ENCODE peak calls at places on chromosome 4, in four cellular contexts. One of them, this sample, is unnamed.

GRCh38 chr4:16226816-16227461 is 668 bp upstream of the TAPT1 start:
- DNase-seq in fibroblast of the aortic adventitia: no peak
- DNase-seq in PC-3: peak
- DNase-seq in heart left ventricle: peak
- DNase-seq in this sample: peak

GRCh38 chr4:57094482-57095223 is 15.5 kb downstream of the IGFBP7 start:
- DNase-seq in fibroblast of the aortic adventitia: peak
- DNase-seq in PC-3: peak
- DNase-seq in heart left ventricle: no peak
- DNase-seq in this sample: no peak

GRCh38 chr4:155522201-155522600 is 144.4 kb upstream of the GUCY1A1 start:
- DNase-seq in fibroblast of the aortic adventitia: no peak
- DNase-seq in PC-3: no peak
- DNase-seq in heart left ventricle: no peak
- DNase-seq in this sample: no peak

GRCh38 chr4:120049732-120050494 is 16.7 kb downstream of the MAD2L1 start:
- DNase-seq in fibroblast of the aortic adventitia: peak
- DNase-seq in PC-3: peak
- DNase-seq in heart left ventricle: peak
- DNase-seq in this sample: peak

GRCh38 chr4:109826719-109827118 is 1.1 kb upstream of the RRH start:
- DNase-seq in fibroblast of the aortic adventitia: peak
- DNase-seq in PC-3: peak
- DNase-seq in heart left ventricle: no peak
- DNase-seq in this sample: no peak

GRCh38 chr4:84530449-84530848 is 31.4 kb upstream of the NKX6-1 start:
- DNase-seq in fibroblast of the aortic adventitia: peak
- DNase-seq in PC-3: no peak
- DNase-seq in heart left ventricle: no peak
- DNase-seq in this sample: no peak

GRCh38 chr4:52376107-52376704 is 282.9 kb downstream of the USP46 start:
- DNase-seq in fibroblast of the aortic adventitia: peak
- DNase-seq in PC-3: peak
- DNase-seq in heart left ventricle: no peak
- DNase-seq in this sample: no peak

GRCh38 chr4:118917582-118917981 is 28.9 kb downstream of the SYNPO2 start:
- DNase-seq in fibroblast of the aortic adventitia: peak
- DNase-seq in PC-3: peak
- DNase-seq in heart left ventricle: no peak
- DNase-seq in this sample: no peak

GRCh38 chr4:148883891-148884290 is 441.7 kb upstream of the NR3C2 start:
- DNase-seq in fibroblast of the aortic adventitia: no peak
- DNase-seq in PC-3: no peak
- DNase-seq in heart left ventricle: no peak
- DNase-seq in this sample: no peak

GRCh38 chr4:148883435-148883834 is 441.2 kb upstream of the NR3C2 start:
- DNase-seq in fibroblast of the aortic adventitia: no peak
- DNase-seq in PC-3: no peak
- DNase-seq in heart left ventricle: no peak
- DNase-seq in this sample: no peak

GRCh38 chr4:148881860-148882643 is 439.8 kb upstream of the NR3C2 start:
- DNase-seq in fibroblast of the aortic adventitia: no peak
- DNase-seq in PC-3: no peak
- DNase-seq in heart left ventricle: no peak
- DNase-seq in this sample: no peak
- H3K4me3 ChIP-seq in fibroblast of the aortic adventitia: no peak
- H3K4me3 ChIP-seq in PC-3: no peak
- H3K4me3 ChIP-seq in heart left ventricle: no peak
- H3K4me3 ChIP-seq in this sample: no peak

GRCh38 chr4:168853770-168854169 is 156.3 kb downstream of the CBR4 start:
- DNase-seq in fibroblast of the aortic adventitia: no peak
- DNase-seq in PC-3: no peak
- DNase-seq in heart left ventricle: no peak
- DNase-seq in this sample: no peak
- TF ChIP-seq CTCF in fibroblast of the aortic adventitia: no peak
- TF ChIP-seq CTCF in PC-3: no peak
- TF ChIP-seq CTCF in heart left ventricle: no peak
- TF ChIP-seq CTCF in this sample: no peak

DNA sequence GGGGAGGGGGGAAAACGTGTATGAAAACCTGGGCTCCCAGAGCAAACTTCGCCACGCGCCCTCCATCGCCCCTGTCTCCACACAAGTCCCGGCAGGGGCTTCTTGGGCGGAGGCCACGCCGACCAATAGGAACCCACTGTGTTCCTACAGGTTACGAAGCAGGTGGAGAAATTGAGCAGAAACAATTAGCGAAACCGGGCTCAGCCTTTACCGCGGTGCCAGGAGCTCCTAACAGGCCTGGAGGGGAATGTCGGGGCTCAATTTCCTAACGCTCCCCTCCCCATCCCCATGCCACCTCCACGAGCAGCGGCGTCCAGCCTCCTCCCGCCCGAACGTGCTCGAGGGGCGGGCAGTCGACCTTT is 582 bp upstream of the KIT start:
- DNase-seq in fibroblast of the aortic adventitia: no peak
- DNase-seq in PC-3: no peak
- DNase-seq in heart left ventricle: no peak
- DNase-seq in this sample: no peak
- H3K4me3 ChIP-seq in fibroblast of the aortic adventitia: no peak
- H3K4me3 ChIP-seq in PC-3: no peak
- H3K4me3 ChIP-seq in heart left ventricle: peak
- H3K4me3 ChIP-seq in this sample: peak

GRCh38 chr4:3011456-3012220 is 48.3 kb downstream of the GRK4 start:
- DNase-seq in fibroblast of the aortic adventitia: no peak
- DNase-seq in PC-3: no peak
- DNase-seq in heart left ventricle: no peak
- DNase-seq in this sample: no peak

GRCh38 chr4:3010577-3010976 is 47.2 kb downstream of the GRK4 start:
- DNase-seq in fibroblast of the aortic adventitia: no peak
- DNase-seq in PC-3: peak
- DNase-seq in heart left ventricle: no peak
- DNase-seq in this sample: no peak

GRCh38 chr4:3007724-3008123 is 44.4 kb downstream of the GRK4 start:
- DNase-seq in fibroblast of the aortic adventitia: no peak
- DNase-seq in PC-3: no peak
- DNase-seq in heart left ventricle: no peak
- DNase-seq in this sample: no peak

GRCh38 chr4:3010998-3011397 is 47.6 kb downstream of the GRK4 start:
- DNase-seq in fibroblast of the aortic adventitia: peak
- DNase-seq in PC-3: peak
- DNase-seq in heart left ventricle: no peak
- DNase-seq in this sample: no peak

DNA sequence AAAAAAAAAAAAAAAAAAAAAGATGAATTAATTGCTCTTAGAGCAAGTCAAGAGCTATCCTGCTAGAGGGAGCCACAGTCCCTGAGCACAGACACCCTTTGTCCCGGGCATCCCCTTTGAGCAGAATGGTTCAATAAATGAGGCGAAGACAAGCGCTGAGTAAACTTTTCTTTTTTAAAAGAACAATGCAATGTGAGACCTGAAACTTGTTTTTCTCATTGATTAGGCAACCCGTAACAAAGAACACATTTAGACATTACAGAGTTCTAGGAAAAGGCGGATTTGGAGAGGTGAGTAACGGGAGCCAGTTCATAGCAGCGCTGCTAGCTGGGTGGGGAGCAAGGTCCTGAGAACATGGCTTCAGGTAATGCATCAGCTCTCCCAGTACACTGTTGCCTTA is 46.1 kb downstream of the GRK4 start:
- DNase-seq in fibroblast of the aortic adventitia: peak
- DNase-seq in PC-3: no peak
- DNase-seq in heart left ventricle: no peak
- DNase-seq in this sample: no peak
- TF ChIP-seq CTCF in fibroblast of the aortic adventitia: no peak
- TF ChIP-seq CTCF in PC-3: peak
- TF ChIP-seq CTCF in heart left ventricle: no peak
- TF ChIP-seq CTCF in this sample: no peak

DNA sequence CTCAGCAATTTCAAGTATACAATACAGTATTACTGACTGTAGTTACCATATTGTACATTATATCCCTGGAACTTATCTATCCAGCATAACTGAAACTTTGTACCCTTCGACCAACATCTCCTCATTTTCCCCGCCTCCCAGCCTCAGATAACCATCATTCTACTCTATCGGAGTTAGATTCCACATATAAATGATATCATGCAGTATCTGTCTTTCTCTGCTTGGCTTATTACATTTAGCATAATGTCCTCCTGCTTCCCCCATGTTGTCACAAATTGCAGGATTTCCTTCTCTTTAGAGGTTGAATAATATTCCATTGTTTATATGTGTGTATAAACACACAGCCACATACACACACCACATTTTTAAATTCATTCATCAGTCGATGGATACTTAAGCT is 218.1 kb downstream of the MAML3 start:
- DNase-seq in fibroblast of the aortic adventitia: no peak
- DNase-seq in PC-3: no peak
- DNase-seq in heart left ventricle: no peak
- DNase-seq in this sample: no peak
- H3K4me3 ChIP-seq in fibroblast of the aortic adventitia: no peak
- H3K4me3 ChIP-seq in PC-3: no peak
- H3K4me3 ChIP-seq in heart left ventricle: no peak
- H3K4me3 ChIP-seq in this sample: no peak

DNA sequence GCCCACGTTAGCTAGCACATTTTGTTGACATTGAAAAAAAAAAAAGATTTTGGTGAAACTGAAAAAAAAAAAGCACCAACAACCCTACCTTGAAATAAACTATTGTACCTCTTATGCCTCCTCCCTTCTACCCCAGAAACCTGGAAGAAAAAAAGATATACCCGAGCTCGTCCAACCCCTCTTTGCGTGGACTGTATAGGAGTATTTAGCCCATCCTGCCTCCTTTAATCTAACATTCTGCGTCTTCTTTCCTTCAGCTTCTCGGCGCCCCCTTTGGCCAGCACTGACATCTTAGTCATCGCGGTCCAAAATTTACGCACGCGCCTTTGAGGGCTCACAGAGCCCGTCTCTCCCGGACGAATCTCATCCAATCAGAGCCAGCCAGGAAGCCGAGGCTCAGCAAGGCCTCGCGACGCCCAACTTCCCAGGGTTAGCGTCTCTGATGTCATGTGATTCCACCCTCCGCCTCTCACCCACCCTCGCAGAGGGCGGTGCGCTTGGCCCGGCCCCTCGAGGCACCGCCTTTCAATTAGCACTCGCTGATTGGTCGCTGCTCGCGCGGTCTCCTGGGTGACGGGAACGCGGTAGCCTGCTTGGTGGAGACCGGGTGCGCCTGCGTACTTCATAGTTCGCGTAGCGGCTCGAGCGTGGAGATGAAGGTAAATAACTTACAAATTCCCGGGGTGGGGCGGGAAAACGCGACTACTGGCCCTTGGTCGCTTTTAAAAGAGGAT is at the start of gene WDR19:
- DNase-seq in fibroblast of the aortic adventitia: peak
- DNase-seq in PC-3: peak
- DNase-seq in heart left ventricle: peak
- DNase-seq in this sample: peak
- TF ChIP-seq CTCF in fibroblast of the aortic adventitia: peak
- TF ChIP-seq CTCF in PC-3: peak
- TF ChIP-seq CTCF in heart left ventricle: peak
- TF ChIP-seq CTCF in this sample: peak

DNA sequence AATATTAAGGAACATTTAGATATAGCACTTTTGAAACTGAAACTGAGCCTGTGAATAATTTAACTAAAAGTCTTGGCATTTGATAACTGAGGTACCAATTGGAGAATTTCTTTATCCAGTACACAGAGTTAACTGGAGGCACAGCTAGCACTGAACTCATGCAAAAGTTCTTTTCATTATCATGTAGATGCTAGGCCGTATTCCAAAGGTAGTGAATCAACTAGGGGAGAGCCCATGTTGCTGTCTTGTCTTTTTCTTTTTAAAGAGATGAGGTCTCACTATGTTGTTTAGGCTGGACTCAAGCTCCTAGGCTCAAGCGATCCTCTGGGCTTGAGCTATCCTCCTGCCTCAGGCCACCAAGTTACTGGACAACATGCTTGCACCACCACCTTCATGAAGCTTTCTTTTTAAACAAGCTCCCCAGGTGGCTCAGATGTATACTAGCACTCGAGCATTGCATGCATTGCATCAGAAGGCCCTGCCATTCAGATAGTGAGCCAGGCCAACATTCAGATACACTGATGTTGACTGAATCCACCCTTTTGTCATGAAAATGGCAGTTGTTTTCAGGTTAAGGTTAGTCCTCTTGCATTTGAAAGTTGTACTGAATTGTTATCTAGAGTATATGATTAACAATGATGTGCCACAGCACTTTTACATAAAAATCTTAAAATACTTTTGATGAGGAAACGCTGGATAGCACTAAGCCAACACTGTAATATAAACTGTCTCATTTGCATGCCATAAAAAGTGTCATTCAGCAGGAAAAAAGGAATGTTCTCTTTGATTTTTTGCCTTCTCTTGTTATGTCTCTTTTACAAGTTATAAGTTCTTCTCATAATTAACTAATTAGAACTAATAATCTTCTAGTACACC is 76.6 kb downstream of the FNIP2 start:
- DNase-seq in fibroblast of the aortic adventitia: peak
- DNase-seq in PC-3: no peak
- DNase-seq in heart left ventricle: no peak
- DNase-seq in this sample: no peak
- H3K4me3 ChIP-seq in fibroblast of the aortic adventitia: no peak
- H3K4me3 ChIP-seq in PC-3: no peak
- H3K4me3 ChIP-seq in heart left ventricle: no peak
- H3K4me3 ChIP-seq in this sample: no peak

GRCh38 chr4:184067931-184068554 is 149.6 kb downstream of the ENPP6 start:
- DNase-seq in fibroblast of the aortic adventitia: no peak
- DNase-seq in PC-3: no peak
- DNase-seq in heart left ventricle: no peak
- DNase-seq in this sample: no peak
- TF ChIP-seq CTCF in fibroblast of the aortic adventitia: no peak
- TF ChIP-seq CTCF in PC-3: no peak
- TF ChIP-seq CTCF in heart left ventricle: no peak
- TF ChIP-seq CTCF in this sample: no peak